ENCODE peak calls at places on chromosomes 7 and 10, in ten cellular contexts. R, X, B, Q, O, D, Z, N, J and P are unnamed samples.

GRCh38 chr7:151883872-151884271 is 7.0 kb upstream of the PRKAG2 start:
- DNase-seq in R (no peak), X (no peak), B (no peak), Q (no peak), O (no peak), D (no peak), Z (no peak), N (no peak), J (no peak), P (no peak)

GRCh38 chr7:29255199-29255838 is 60.7 kb downstream of the CHN2 start:
- DNase-seq in R (no peak), X (no peak), B (no peak), Q (no peak), O (no peak), D (no peak), Z (no peak), N (no peak), J (no peak), P (no peak)

GRCh38 chr7:22001345-22002004 is 55.8 kb upstream of the CDCA7L start:
- DNase-seq in R (no peak), X (no peak), B (no peak), Q (no peak), O (no peak), D (peak), Z (no peak), N (no peak), J (peak), P (peak)

GRCh38 chr7:36171503-36171902 is 18.4 kb downstream of the EEPD1 start:
- DNase-seq in R (no peak), X (no peak), B (no peak), Q (no peak), O (no peak), D (no peak), Z (no peak), N (no peak), J (no peak), P (no peak)

GRCh38 chr10:103548581-103549348 is 55.3 kb downstream of the NEURL1 start:
- DNase-seq in R (peak), X (no peak), B (no peak), Q (no peak), O (no peak), D (no peak), Z (peak), N (no peak), J (no peak), P (peak)

GRCh38 chr7:5550385-5550784 is 126.8 kb upstream of the TNRC18 start:
- DNase-seq in R (no peak), X (no peak), B (no peak), Q (no peak), O (no peak), D (no peak), Z (no peak), N (no peak), J (no peak), P (peak)

GRCh38 chr7:95317546-95317945 is 6.8 kb downstream of the PON1 start:
- DNase-seq in R (no peak), X (peak), B (no peak), Q (no peak), O (no peak), D (no peak), Z (no peak), N (no peak), J (no peak), P (peak)

GRCh38 chr7:3200504-3200903 is 100.5 kb upstream of the SDK1 start:
- DNase-seq in R (peak), X (peak), B (no peak), Q (no peak), O (peak), D (peak), Z (no peak), N (peak), J (no peak), P (peak)

GRCh38 chr10:123636598-123637325 is 29.4 kb upstream of the GPR26 start:
- DNase-seq in R (no peak), X (no peak), B (no peak), Q (no peak), O (peak), D (no peak), Z (no peak), N (peak), J (no peak), P (no peak)

GRCh38 chr7:70829221-70830059 is 302.5 kb upstream of the GALNT17 start:
- DNase-seq in R (peak), X (peak), B (peak), Q (peak), O (peak), D (peak), Z (peak), N (peak), J (peak), P (peak)

GRCh38 chr7:36301914-36302771 is 87.5 kb upstream of the ANLN start:
- DNase-seq in R (no peak), X (no peak), B (no peak), Q (peak), O (peak), D (no peak), Z (no peak), N (peak), J (no peak), P (no peak)

GRCh38 chr7:77455334-77455733 is 39.2 kb upstream of the GSAP start:
- DNase-seq in R (no peak), X (no peak), B (no peak), Q (no peak), O (peak), D (peak), Z (peak), N (no peak), J (no peak), P (no peak)

GRCh38 chr10:53166325-53166724 is 393.7 kb upstream of the MBL2 start:
- DNase-seq in R (no peak), X (no peak), B (no peak), Q (no peak), O (no peak), D (no peak), Z (no peak), N (no peak), J (no peak), P (no peak)

GRCh38 chr10:69766161-69766910 is 35.4 kb upstream of the COL13A1 start:
- DNase-seq in R (no peak), X (no peak), B (no peak), Q (peak), O (no peak), D (no peak), Z (no peak), N (peak), J (no peak), P (peak)

GRCh38 chr10:96378741-96379140 is 19.9 kb upstream of the OPALIN start:
- DNase-seq in R (no peak), X (no peak), B (no peak), Q (no peak), O (no peak), D (no peak), Z (no peak), N (no peak), J (no peak), P (no peak)

GRCh38 chr10:94420516-94420915 is 18.2 kb downstream of the TBC1D12 start:
- DNase-seq in R (no peak), X (no peak), B (no peak), Q (no peak), O (no peak), D (no peak), Z (no peak), N (no peak), J (no peak), P (no peak)

GRCh38 chr7:127514499-127514898 is 70.9 kb downstream of the GCC1 start:
- DNase-seq in R (no peak), X (no peak), B (no peak), Q (no peak), O (no peak), D (peak), Z (no peak), N (no peak), J (no peak), P (peak)

GRCh38 chr10:12910835-12911234 is 90.7 kb downstream of the CCDC3 start:
- DNase-seq in R (no peak), X (no peak), B (no peak), Q (no peak), O (no peak), D (no peak), Z (no peak), N (no peak), J (no peak), P (no peak)

GRCh38 chr10:11448545-11449244 is 162.8 kb downstream of the USP6NL start:
- DNase-seq in R (no peak), X (no peak), B (no peak), Q (no peak), O (no peak), D (no peak), Z (no peak), N (no peak), J (no peak), P (no peak)

GRCh38 chr10:17409170-17409733 is 45.1 kb downstream of the ST8SIA6 start:
- DNase-seq in R (no peak), X (no peak), B (no peak), Q (no peak), O (no peak), D (no peak), Z (no peak), N (peak), J (no peak), P (no peak)

GRCh38 chr7:34830390-34830789 is 172.4 kb downstream of the NPSR1 start:
- DNase-seq in R (no peak), X (no peak), B (no peak), Q (no peak), O (no peak), D (no peak), Z (no peak), N (no peak), J (no peak), P (no peak)

GRCh38 chr7:118918556-118918955 is 694.1 kb downstream of the ANKRD7 start:
- DNase-seq in R (no peak), X (no peak), B (no peak), Q (no peak), O (no peak), D (no peak), Z (no peak), N (no peak), J (no peak), P (peak)

GRCh38 chr10:62166331-62167154 is 102.1 kb downstream of the RTKN2 start:
- DNase-seq in R (peak), X (peak), B (no peak), Q (no peak), O (no peak), D (no peak), Z (peak), N (no peak), J (no peak), P (no peak)

GRCh38 chr7:17370901-17371550 is 72.6 kb downstream of the AHR start:
- DNase-seq in R (no peak), X (no peak), B (no peak), Q (no peak), O (no peak), D (peak), Z (no peak), N (no peak), J (no peak), P (no peak)

GRCh38 chr10:101838416-101838970 is 5.1 kb downstream of the KCNIP2 start:
- DNase-seq in R (no peak), X (no peak), B (no peak), Q (no peak), O (no peak), D (no peak), Z (no peak), N (no peak), J (no peak), P (no peak)

GRCh38 chr7:112735261-112735660 is 54.9 kb downstream of the TMEM168 start:
- DNase-seq in R (no peak), X (no peak), B (no peak), Q (no peak), O (no peak), D (no peak), Z (no peak), N (no peak), J (no peak), P (no peak)

GRCh38 chr7:141663081-141663510 is 38.9 kb downstream of the DENND11 start:
- DNase-seq in R (peak), X (no peak), B (no peak), Q (no peak), O (no peak), D (peak), Z (no peak), N (no peak), J (peak), P (no peak)

GRCh38 chr10:72688208-72688651 is 3.7 kb upstream of the MCU start:
- DNase-seq in R (no peak), X (no peak), B (no peak), Q (no peak), O (peak), D (peak), Z (no peak), N (no peak), J (no peak), P (no peak)

GRCh38 chr10:62327897-62328296 is 46.3 kb upstream of the ZNF365 start:
- DNase-seq in R (no peak), X (no peak), B (no peak), Q (no peak), O (no peak), D (no peak), Z (no peak), N (no peak), J (no peak), P (no peak)

GRCh38 chr10:102644646-102645387 is 538 bp downstream of the TRIM8 start:
- DNase-seq in R (peak), X (peak), B (peak), Q (peak), O (peak), D (peak), Z (peak), N (peak), J (peak), P (peak)

GRCh38 chr7:23918856-23919255 is 208.8 kb downstream of the STK31 start:
- DNase-seq in R (no peak), X (no peak), B (no peak), Q (no peak), O (no peak), D (no peak), Z (no peak), N (peak), J (no peak), P (no peak)

GRCh38 chr7:21256310-21256877 is 171.5 kb upstream of the SP4 start:
- DNase-seq in R (no peak), X (peak), B (no peak), Q (no peak), O (no peak), D (peak), Z (no peak), N (no peak), J (no peak), P (peak)

GRCh38 chr10:90930971-90931841 is 10.3 kb upstream of the ANKRD1 start:
- DNase-seq in R (no peak), X (peak), B (no peak), Q (no peak), O (peak), D (peak), Z (peak), N (peak), J (no peak), P (no peak)

DNA sequence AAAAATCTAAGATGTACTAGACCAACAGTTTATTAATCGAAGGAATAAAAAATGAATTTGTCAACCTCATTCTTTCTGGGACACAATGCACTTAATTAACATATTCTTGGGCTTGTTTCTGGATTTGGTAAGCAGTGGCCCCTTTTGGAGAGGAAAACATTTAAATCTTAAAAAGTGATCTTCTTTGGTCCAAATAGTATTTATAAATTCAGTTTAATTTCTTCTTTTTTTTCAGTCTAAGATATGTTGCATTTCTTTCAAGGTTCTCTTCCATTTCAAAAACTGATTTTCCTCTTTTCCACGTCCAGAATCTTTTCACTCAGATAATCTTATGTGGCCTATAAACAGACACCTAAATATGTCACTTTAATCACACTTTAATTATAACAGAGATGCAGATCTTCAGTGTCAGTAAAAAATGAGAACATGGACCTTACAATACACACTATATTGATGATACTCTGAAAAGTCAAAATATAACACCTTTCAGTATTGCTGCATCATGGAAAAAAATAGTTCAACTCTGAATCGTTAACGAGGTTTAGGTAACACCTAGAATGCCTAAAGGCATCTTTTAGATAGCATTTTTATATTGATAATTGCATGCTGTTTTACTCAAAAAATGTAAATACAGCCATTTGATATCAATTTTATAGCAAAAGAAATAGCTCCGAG is 3.9 kb upstream of the SKIDA1 start:
- DNase-seq in R (no peak), X (no peak), B (no peak), Q (no peak), O (no peak), D (no peak), Z (no peak), N (no peak), J (no peak), P (no peak)
- H3K27ac ChIP-seq in R (peak), X (peak), B (no peak), Q (no peak), O (peak), D (peak), Z (peak), N (peak), J (no peak), P (peak)

GRCh38 chr10:129126955-129127354 is 340.1 kb upstream of the MGMT start:
- DNase-seq in R (no peak), X (no peak), B (no peak), Q (no peak), O (peak), D (no peak), Z (no peak), N (peak), J (no peak), P (no peak)
- H3K27ac ChIP-seq in R (no peak), X (no peak), B (no peak), Q (no peak), O (no peak), D (no peak), Z (no peak), N (no peak), J (no peak), P (no peak)

DNA sequence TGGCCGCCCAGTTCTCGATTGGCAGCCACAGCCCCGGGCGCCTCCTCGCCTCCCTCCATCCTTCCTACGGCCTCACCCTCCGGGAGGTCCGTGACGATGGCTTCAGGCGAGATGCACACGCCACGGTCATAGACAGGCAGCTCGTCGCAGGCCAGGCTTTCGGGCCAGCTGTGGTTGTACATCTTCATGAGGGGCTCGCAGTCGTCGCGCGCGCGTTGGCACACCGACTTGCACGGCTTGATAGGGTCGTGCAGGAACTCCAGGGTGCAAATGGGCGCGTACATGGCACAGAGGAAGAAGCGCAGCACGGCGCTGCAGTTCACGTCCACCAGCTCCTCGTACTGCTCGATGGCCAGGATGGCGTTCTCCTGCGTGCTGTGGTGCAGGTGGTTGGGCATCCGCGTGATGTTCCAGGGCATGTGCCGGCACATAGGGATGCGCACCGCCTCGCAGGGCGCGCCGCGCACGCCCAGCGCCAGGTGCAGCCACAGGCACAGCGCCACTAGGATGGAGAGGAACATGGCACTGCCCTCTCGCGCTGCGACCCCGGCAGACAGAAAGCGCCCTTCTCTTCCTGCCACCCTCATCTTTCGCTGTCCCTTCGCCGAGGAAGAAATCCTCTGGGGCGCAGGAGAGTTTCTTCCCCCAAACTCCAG is 472 bp downstream of the SFRP4 start:
- DNase-seq in R (peak), X (peak), B (no peak), Q (peak), O (no peak), D (no peak), Z (peak), N (peak), J (peak), P (peak)
- H3K27ac ChIP-seq in R (peak), X (peak), B (no peak), Q (peak), O (no peak), D (peak), Z (peak), N (no peak), J (no peak), P (no peak)

GRCh38 chr7:69654849-69655707 is 56.8 kb downstream of the AUTS2 start:
- DNase-seq in R (no peak), X (no peak), B (no peak), Q (no peak), O (no peak), D (no peak), Z (no peak), N (no peak), J (no peak), P (no peak)
- H3K27ac ChIP-seq in R (no peak), X (no peak), B (no peak), Q (peak), O (no peak), D (peak), Z (no peak), N (no peak), J (no peak), P (no peak)

GRCh38 chr7:138097064-138097741 is 20.9 kb downstream of the AKR1D1 start:
- DNase-seq in R (peak), X (peak), B (no peak), Q (no peak), O (no peak), D (peak), Z (no peak), N (peak), J (peak), P (peak)

GRCh38 chr7:138091073-138091472 is 14.8 kb downstream of the AKR1D1 start:
- DNase-seq in R (no peak), X (no peak), B (no peak), Q (no peak), O (no peak), D (no peak), Z (no peak), N (no peak), J (peak), P (no peak)

GRCh38 chr7:138099813-138100212 is 23.6 kb downstream of the AKR1D1 start:
- DNase-seq in R (no peak), X (no peak), B (no peak), Q (no peak), O (no peak), D (no peak), Z (no peak), N (no peak), J (no peak), P (no peak)

GRCh38 chr7:138092486-138093028 is 16.3 kb downstream of the AKR1D1 start:
- DNase-seq in R (no peak), X (no peak), B (no peak), Q (no peak), O (no peak), D (no peak), Z (no peak), N (no peak), J (no peak), P (no peak)

GRCh38 chr7:138095972-138096935 is 20.0 kb downstream of the AKR1D1 start:
- DNase-seq in R (peak), X (no peak), B (no peak), Q (no peak), O (no peak), D (no peak), Z (no peak), N (no peak), J (no peak), P (no peak)
- H3K27ac ChIP-seq in R (no peak), X (no peak), B (no peak), Q (no peak), O (no peak), D (no peak), Z (no peak), N (no peak), J (no peak), P (no peak)

DNA sequence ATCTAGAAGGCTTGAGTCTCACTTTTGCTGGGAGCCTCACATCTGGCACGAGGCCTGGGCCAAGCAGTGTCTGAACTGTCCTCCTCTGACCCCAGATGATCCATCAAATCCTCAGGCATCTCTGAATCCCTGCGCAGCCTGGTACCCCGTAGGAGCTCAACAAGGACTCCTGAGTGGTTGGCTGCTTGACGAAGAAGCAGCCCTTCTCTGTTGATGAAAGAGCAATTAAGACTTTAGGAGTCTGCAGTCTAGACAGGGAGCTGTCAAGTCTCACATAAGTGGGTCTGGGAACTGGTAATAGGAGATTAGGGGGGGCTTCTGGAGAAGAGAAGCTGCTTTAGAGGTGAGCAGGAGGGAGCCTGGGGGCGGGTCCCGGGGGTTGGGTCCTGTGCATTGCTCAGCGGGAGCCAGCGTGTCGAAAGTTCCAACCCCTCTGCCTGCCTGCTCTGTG is 326.0 kb downstream of the RPS24 start:
- DNase-seq in R (no peak), X (no peak), B (no peak), Q (no peak), O (no peak), D (no peak), Z (no peak), N (peak), J (no peak), P (peak)
- H3K27ac ChIP-seq in R (no peak), X (no peak), B (no peak), Q (no peak), O (no peak), D (no peak), Z (no peak), N (peak), J (no peak), P (no peak)

DNA sequence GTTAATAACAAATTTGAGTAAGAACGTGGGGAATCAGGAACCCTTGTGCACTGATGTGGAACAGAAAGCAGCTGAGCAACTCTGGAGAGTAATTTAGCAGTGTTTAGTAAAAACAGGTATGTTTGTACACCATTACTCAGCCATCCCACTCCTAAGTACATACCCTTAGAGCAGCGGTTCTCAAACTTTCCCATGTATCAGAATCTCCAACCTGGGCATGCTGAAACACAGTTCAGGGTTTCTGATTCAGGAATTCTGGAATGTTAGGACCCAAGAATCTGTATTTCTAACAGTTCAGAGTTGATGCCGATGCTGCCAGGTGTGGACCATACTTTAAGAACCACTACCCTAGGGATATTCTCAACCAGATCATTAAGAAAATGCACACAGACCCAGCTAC is 5.1 kb downstream of the SGMS1 start:
- DNase-seq in R (no peak), X (no peak), B (no peak), Q (no peak), O (no peak), D (no peak), Z (no peak), N (no peak), J (no peak), P (no peak)
- H3K27ac ChIP-seq in R (no peak), X (no peak), B (peak), Q (no peak), O (no peak), D (no peak), Z (no peak), N (no peak), J (no peak), P (no peak)